ENCODE peak calls at places on chromosome 3, in six cellular contexts. One of them, this sample, is unnamed.

GRCh38 chr3:132536442-132537153 is 60.5 kb upstream of the ACKR4 start:
- DNase-seq in GM12891: no peak
- DNase-seq in H1: no peak
- DNase-seq in GM12878: no peak
- DNase-seq in K562: peak
- DNase-seq in HepG2: peak
- DNase-seq in this sample: no peak

GRCh38 chr3:72829701-72830100 is 18.5 kb downstream of the SHQ1 start:
- DNase-seq in GM12891: no peak
- DNase-seq in H1: no peak
- DNase-seq in GM12878: no peak
- DNase-seq in K562: no peak
- DNase-seq in HepG2: no peak
- DNase-seq in this sample: no peak

GRCh38 chr3:150293401-150294001 is 114.6 kb upstream of the TSC22D2 start:
- DNase-seq in GM12891: no peak
- DNase-seq in H1: no peak
- DNase-seq in GM12878: no peak
- DNase-seq in K562: no peak
- DNase-seq in HepG2: no peak
- DNase-seq in this sample: no peak

GRCh38 chr3:195899701-195900425 is 8.5 kb downstream of the TNK2 start:
- DNase-seq in GM12891: no peak
- DNase-seq in H1: no peak
- DNase-seq in GM12878: no peak
- DNase-seq in K562: no peak
- DNase-seq in HepG2: no peak
- DNase-seq in this sample: no peak

GRCh38 chr3:183394150-183394549 is 34.3 kb downstream of the MCF2L2 start:
- DNase-seq in GM12891: no peak
- DNase-seq in H1: no peak
- DNase-seq in GM12878: no peak
- DNase-seq in K562: no peak
- DNase-seq in HepG2: no peak
- DNase-seq in this sample: no peak

GRCh38 chr3:12758025-12758830 is 831 bp downstream of the TMEM40 start:
- DNase-seq in GM12891: no peak
- DNase-seq in H1: no peak
- DNase-seq in GM12878: no peak
- DNase-seq in K562: no peak
- DNase-seq in HepG2: no peak
- DNase-seq in this sample: peak

GRCh38 chr3:151879684-151880282 is 6.3 kb downstream of the SUCNR1 start:
- DNase-seq in GM12891: no peak
- DNase-seq in H1: no peak
- DNase-seq in GM12878: no peak
- DNase-seq in K562: no peak
- DNase-seq in HepG2: no peak
- DNase-seq in this sample: no peak

GRCh38 chr3:106176734-106177133 is 307.9 kb upstream of the CBLB start:
- DNase-seq in GM12891: no peak
- DNase-seq in H1: no peak
- DNase-seq in GM12878: peak
- DNase-seq in K562: no peak
- DNase-seq in HepG2: no peak
- DNase-seq in this sample: no peak

GRCh38 chr3:143121240-143122088 is 1.9 kb downstream of the CHST2 start:
- DNase-seq in GM12891: peak
- DNase-seq in H1: no peak
- DNase-seq in GM12878: no peak
- DNase-seq in K562: peak
- DNase-seq in HepG2: no peak
- DNase-seq in this sample: peak

GRCh38 chr3:79032686-79033318 is 735.0 kb downstream of the ROBO1 start:
- DNase-seq in GM12891: no peak
- DNase-seq in H1: no peak
- DNase-seq in GM12878: no peak
- DNase-seq in K562: peak
- DNase-seq in HepG2: peak
- DNase-seq in this sample: no peak

GRCh38 chr3:172319653-172320052 is 128.6 kb downstream of the GHSR start:
- DNase-seq in GM12891: no peak
- DNase-seq in H1: no peak
- DNase-seq in GM12878: no peak
- DNase-seq in K562: no peak
- DNase-seq in HepG2: no peak
- DNase-seq in this sample: no peak

GRCh38 chr3:63988943-63989342 is 34.4 kb downstream of the PSMD6 start:
- DNase-seq in GM12891: no peak
- DNase-seq in H1: no peak
- DNase-seq in GM12878: no peak
- DNase-seq in K562: no peak
- DNase-seq in HepG2: no peak
- DNase-seq in this sample: no peak

DNA sequence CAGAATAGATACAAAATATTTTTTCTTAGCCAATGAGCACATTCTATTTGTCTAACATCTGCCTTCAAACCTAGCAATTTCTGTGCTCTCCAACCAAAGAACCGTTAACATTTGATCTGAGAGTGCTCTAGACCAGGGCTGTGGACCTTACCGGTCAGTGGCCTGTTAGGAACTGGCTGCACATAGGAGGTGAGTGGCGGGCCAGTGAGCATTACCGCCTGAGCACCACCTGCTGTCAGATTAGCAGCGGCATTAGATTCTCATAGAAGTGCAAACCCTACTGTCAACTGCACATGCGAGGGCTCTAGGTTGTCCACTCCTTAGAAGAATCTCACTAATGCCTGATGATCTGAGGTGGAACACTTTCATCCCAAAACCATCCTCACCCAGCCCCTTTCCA is 131.7 kb downstream of the CADM2 start:
- DNase-seq in GM12891: no peak
- DNase-seq in H1: no peak
- DNase-seq in GM12878: no peak
- DNase-seq in K562: no peak
- DNase-seq in HepG2: peak
- DNase-seq in this sample: no peak
- TF ChIP-seq TAF1 in GM12891: no peak
- TF ChIP-seq TAF1 in H1: no peak
- TF ChIP-seq TAF1 in GM12878: no peak
- TF ChIP-seq TAF1 in K562: no peak
- TF ChIP-seq TAF1 in HepG2: no peak
- TF ChIP-seq TAF1 in this sample: no peak

GRCh38 chr3:4751057-4752051 is 227.9 kb upstream of the BHLHE40 start:
- DNase-seq in GM12891: no peak
- DNase-seq in H1: no peak
- DNase-seq in GM12878: no peak
- DNase-seq in K562: no peak
- DNase-seq in HepG2: peak
- DNase-seq in this sample: no peak

GRCh38 chr3:4750306-4751056 is 228.8 kb upstream of the BHLHE40 start:
- DNase-seq in GM12891: no peak
- DNase-seq in H1: no peak
- DNase-seq in GM12878: no peak
- DNase-seq in K562: no peak
- DNase-seq in HepG2: peak
- DNase-seq in this sample: no peak

GRCh38 chr3:4753073-4753691 is 226.1 kb upstream of the BHLHE40 start:
- DNase-seq in GM12891: no peak
- DNase-seq in H1: no peak
- DNase-seq in GM12878: no peak
- DNase-seq in K562: no peak
- DNase-seq in HepG2: no peak
- DNase-seq in this sample: no peak

GRCh38 chr3:4754180-4755086 is 224.8 kb upstream of the BHLHE40 start:
- DNase-seq in GM12891: peak
- DNase-seq in H1: no peak
- DNase-seq in GM12878: peak
- DNase-seq in K562: no peak
- DNase-seq in HepG2: no peak
- DNase-seq in this sample: peak

GRCh38 chr3:4752201-4753072 is 226.8 kb upstream of the BHLHE40 start:
- DNase-seq in GM12891: no peak
- DNase-seq in H1: no peak
- DNase-seq in GM12878: no peak
- DNase-seq in K562: peak
- DNase-seq in HepG2: peak
- DNase-seq in this sample: no peak
- TF ChIP-seq POLR2A in GM12891: no peak
- TF ChIP-seq POLR2A in H1: no peak
- TF ChIP-seq POLR2A in GM12878: no peak
- TF ChIP-seq POLR2A in K562: no peak
- TF ChIP-seq POLR2A in HepG2: no peak
- TF ChIP-seq POLR2A in this sample: no peak

DNA sequence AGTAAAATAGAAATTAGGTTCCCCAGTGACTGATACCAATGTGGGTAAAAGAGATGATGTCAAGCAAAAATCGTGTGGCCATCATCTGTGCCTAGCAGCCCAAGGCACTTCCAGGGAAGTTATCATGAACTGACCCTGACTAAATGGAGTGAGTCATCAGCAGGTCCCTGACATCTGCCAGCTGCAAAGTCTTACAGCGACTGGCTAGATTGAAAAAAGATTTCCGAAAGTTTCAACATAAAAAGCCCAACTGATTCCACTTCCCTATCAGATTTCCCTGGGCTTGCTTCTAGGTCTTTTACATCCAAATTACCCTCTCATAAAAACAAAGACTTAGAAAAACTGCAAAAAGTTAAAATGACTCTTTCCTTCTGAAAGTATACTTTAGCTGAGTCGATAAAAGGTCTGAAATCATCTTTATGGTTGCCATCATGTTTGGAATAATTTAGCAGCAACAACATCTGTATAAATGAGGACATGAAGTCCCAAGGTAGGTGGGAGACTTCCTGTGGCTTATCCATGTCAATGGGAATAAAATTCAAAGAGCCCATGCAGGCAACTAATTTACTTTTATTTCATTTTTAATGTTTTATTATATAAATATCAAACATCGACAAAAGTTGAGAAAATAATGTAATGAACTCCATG is 342.8 kb downstream of the ERC2 start:
- DNase-seq in GM12891: no peak
- DNase-seq in H1: no peak
- DNase-seq in GM12878: no peak
- DNase-seq in K562: peak
- DNase-seq in HepG2: no peak
- DNase-seq in this sample: no peak
- TF ChIP-seq POLR2AphosphoS5 in GM12891: no peak
- TF ChIP-seq POLR2AphosphoS5 in H1: no peak
- TF ChIP-seq POLR2AphosphoS5 in GM12878: no peak
- TF ChIP-seq POLR2AphosphoS5 in K562: no peak
- TF ChIP-seq POLR2AphosphoS5 in HepG2: no peak
- TF ChIP-seq POLR2AphosphoS5 in this sample: no peak

GRCh38 chr3:53044371-53045106 is 1.3 kb downstream of the SFMBT1 start:
- DNase-seq in GM12891: no peak
- DNase-seq in H1: no peak
- DNase-seq in GM12878: no peak
- DNase-seq in K562: peak
- DNase-seq in HepG2: no peak
- DNase-seq in this sample: no peak
- TF ChIP-seq TAF1 in GM12891: no peak
- TF ChIP-seq TAF1 in H1: peak
- TF ChIP-seq TAF1 in GM12878: no peak
- TF ChIP-seq TAF1 in K562: no peak
- TF ChIP-seq TAF1 in HepG2: no peak
- TF ChIP-seq TAF1 in this sample: no peak

GRCh38 chr3:55454611-55455010 is 32.5 kb downstream of the WNT5A start:
- DNase-seq in GM12891: no peak
- DNase-seq in H1: no peak
- DNase-seq in GM12878: no peak
- DNase-seq in K562: no peak
- DNase-seq in HepG2: no peak
- DNase-seq in this sample: no peak

GRCh38 chr3:55455915-55456314 is 31.2 kb downstream of the WNT5A start:
- DNase-seq in GM12891: no peak
- DNase-seq in H1: no peak
- DNase-seq in GM12878: no peak
- DNase-seq in K562: no peak
- DNase-seq in HepG2: no peak
- DNase-seq in this sample: no peak

GRCh38 chr3:55461896-55462295 is 25.2 kb downstream of the WNT5A start:
- DNase-seq in GM12891: no peak
- DNase-seq in H1: no peak
- DNase-seq in GM12878: no peak
- DNase-seq in K562: no peak
- DNase-seq in HepG2: no peak
- DNase-seq in this sample: no peak

GRCh38 chr3:55459838-55460237 is 27.3 kb downstream of the WNT5A start:
- DNase-seq in GM12891: no peak
- DNase-seq in H1: no peak
- DNase-seq in GM12878: no peak
- DNase-seq in K562: no peak
- DNase-seq in HepG2: no peak
- DNase-seq in this sample: no peak

DNA sequence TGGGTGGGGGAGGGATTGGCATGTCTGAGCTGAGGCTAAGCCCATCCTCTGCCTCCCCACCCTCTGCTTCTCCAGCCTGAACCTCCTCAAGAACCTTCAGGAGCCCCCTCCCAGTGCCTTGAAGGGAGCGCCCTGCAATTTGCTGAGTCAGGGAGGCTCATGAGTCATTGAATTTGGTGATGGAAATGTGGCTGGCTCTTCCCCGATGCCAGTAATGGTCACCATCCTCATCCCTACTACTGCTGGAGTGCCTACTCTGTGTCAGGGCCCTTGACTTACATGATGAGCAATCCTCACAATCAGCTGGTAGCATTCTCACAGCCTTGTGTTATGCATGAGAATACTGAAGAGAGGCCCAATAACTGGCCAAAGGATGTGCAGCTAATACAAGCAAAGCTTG is 28.7 kb downstream of the WNT5A start:
- DNase-seq in GM12891: no peak
- DNase-seq in H1: no peak
- DNase-seq in GM12878: no peak
- DNase-seq in K562: no peak
- DNase-seq in HepG2: no peak
- DNase-seq in this sample: no peak
- TF ChIP-seq POLR2A in GM12891: no peak
- TF ChIP-seq POLR2A in H1: no peak
- TF ChIP-seq POLR2A in GM12878: no peak
- TF ChIP-seq POLR2A in K562: no peak
- TF ChIP-seq POLR2A in HepG2: no peak
- TF ChIP-seq POLR2A in this sample: no peak

This sample was measured in GM12892.